ENCODE peak calls at places on chromosomes 3 and 15, in seven cellular contexts. D is psoas muscle, J is pancreas, K is GM12878, V is right lobe of liver, E is stomach, T is cardiac muscle cell. F is an unnamed sample.

GRCh38 chr3:191952609-191953008 is 491.6 kb downstream of the PYDC2 start:
- DNase-seq in E (no peak), J (no peak), T (no peak), K (no peak), V (no peak), D (no peak), F (no peak)

GRCh38 chr3:175046666-175047065 is 187.5 kb downstream of the NAALADL2 start:
- DNase-seq in D (no peak), T (peak), V (no peak), K (no peak), E (no peak), J (no peak), F (no peak)

GRCh38 chr15:63157891-63158431 is 684 bp upstream of the RPS27L start:
- DNase-seq in J (peak), V (no peak), E (peak), D (no peak), K (no peak), T (peak), F (peak)

GRCh38 chr3:32421991-32422859 is 30.6 kb downstream of the CMTM7 start:
- DNase-seq in J (peak), K (no peak), E (peak), T (peak), D (peak), V (peak), F (peak)

GRCh38 chr3:182357928-182358327 is 435.4 kb upstream of the ATP11B start:
- DNase-seq in K (no peak), J (no peak), V (no peak), D (no peak), T (no peak), E (no peak), F (no peak)

GRCh38 chr3:14124223-14124614 is 451 bp downstream of the CHCHD4 start:
- DNase-seq in V (peak), J (peak), K (peak), D (peak), E (peak), T (peak), F (peak)

GRCh38 chr3:38247366-38248035 is 18.1 kb upstream of the SLC22A13 start:
- DNase-seq in V (no peak), E (no peak), K (no peak), T (peak), D (no peak), J (no peak), F (no peak)

GRCh38 chr3:27943106-27943505 is 221.0 kb upstream of the EOMES start:
- DNase-seq in D (no peak), V (no peak), J (no peak), T (peak), E (no peak), K (no peak), F (peak)

GRCh38 chr3:129795596-129795995 is 97.9 kb downstream of the TMCC1 start:
- DNase-seq in E (no peak), V (no peak), J (no peak), T (no peak), D (no peak), K (no peak), F (no peak)

GRCh38 chr15:38252481-38253311 is at the start of gene SPRED1:
- DNase-seq in J (peak), T (peak), V (peak), K (no peak), E (peak), D (peak), F (peak)

GRCh38 chr15:36810656-36811449 is 231.4 kb downstream of the CDIN1 start:
- DNase-seq in V (no peak), D (no peak), T (no peak), K (no peak), J (no peak), E (no peak), F (no peak)

GRCh38 chr3:308597-309321 is 112.2 kb downstream of the CHL1 start:
- DNase-seq in T (no peak), E (no peak), K (no peak), D (peak), J (no peak), V (peak), F (no peak)

GRCh38 chr15:88498991-88499390 is 31.5 kb downstream of the MRPS11 start:
- DNase-seq in K (no peak), T (no peak), E (no peak), J (no peak), D (no peak), V (no peak), F (no peak)

GRCh38 chr3:99753268-99753975 is 64.2 kb upstream of the CMSS1 start:
- DNase-seq in D (no peak), J (no peak), V (no peak), K (peak), E (no peak), T (peak), F (no peak)

GRCh38 chr3:158652463-158652862 is 8.1 kb downstream of the GFM1 start:
- DNase-seq in E (no peak), D (no peak), J (no peak), T (no peak), V (no peak), K (no peak), F (no peak)

GRCh38 chr15:75211436-75212199 is 9.9 kb downstream of the C15orf39 start:
- DNase-seq in V (no peak), D (no peak), J (no peak), K (no peak), E (no peak), T (peak), F (no peak)

GRCh38 chr3:184609861-184610365 is 48.3 kb downstream of the EPHB3 start:
- DNase-seq in T (no peak), J (no peak), K (no peak), E (no peak), V (no peak), D (no peak), F (no peak)

GRCh38 chr3:158434412-158435038 is 136.5 kb upstream of the MLF1 start:
- DNase-seq in K (peak), V (no peak), D (no peak), E (peak), J (peak), T (peak), F (peak)

GRCh38 chr15:32877620-32878019 is 159.8 kb downstream of the GREM1 start:
- DNase-seq in V (no peak), K (no peak), D (no peak), J (no peak), T (no peak), E (no peak), F (no peak)

GRCh38 chr3:69079269-69080159 is 651 bp downstream of the UBA3 start:
- DNase-seq in D (peak), T (no peak), K (no peak), J (no peak), E (no peak), V (peak), F (no peak)

GRCh38 chr15:99333413-99333812 is 82.1 kb downstream of the LRRC28 start:
- DNase-seq in J (no peak), E (no peak), T (no peak), D (no peak), K (no peak), V (no peak), F (no peak)

DNA sequence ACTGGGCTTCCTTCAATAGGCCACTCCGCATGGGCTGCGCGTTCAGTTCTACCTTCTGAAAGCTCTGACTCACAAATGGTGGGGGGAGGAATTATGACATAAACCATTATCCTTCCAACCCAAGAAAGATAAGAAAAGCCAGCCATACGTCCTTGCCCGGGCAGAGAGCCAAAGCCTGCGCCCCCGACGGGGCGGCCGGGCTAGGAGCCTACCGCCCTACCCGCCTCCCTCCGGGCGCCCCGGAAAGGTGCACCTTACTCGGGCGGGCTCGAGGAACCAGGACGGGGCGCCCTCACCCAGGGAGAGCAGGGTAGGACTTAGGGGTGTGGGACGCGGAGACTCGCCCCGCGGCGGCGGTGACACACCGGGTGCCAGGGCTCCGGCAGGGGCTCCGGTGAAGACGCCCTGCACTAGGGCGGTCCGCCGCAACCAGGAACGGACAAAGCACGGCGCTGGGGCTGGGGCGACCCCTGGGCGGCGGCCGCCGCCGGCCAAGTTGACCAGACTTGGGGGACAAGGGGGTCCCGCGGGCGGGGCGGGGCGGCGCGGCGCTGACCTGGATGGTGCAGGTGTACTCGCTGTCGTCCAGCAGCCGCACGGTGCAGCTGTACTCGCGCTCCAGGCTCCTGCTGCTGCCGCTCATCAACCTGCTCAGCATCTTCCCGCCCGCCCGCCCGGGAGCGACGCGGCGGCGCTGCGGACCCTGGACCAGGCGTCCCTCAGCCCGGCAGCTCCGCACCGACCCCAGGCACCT is 497 bp downstream of the FRMD5 start:
- DNase-seq in K (no peak), J (peak), E (peak), D (no peak), T (peak), V (no peak), F (peak)
- TF ChIP-seq CTCF in K (no peak), J (no peak), E (no peak), D (no peak), T (peak), V (no peak), F (no peak)

GRCh38 chr3:43024183-43024865 is 45.2 kb downstream of the GASK1A start:
- DNase-seq in V (no peak), T (no peak), J (no peak), K (no peak), D (no peak), E (no peak), F (no peak)
- H3K27ac ChIP-seq in V (no peak), T (no peak), J (no peak), K (no peak), D (no peak), E (no peak), F (no peak)

DNA sequence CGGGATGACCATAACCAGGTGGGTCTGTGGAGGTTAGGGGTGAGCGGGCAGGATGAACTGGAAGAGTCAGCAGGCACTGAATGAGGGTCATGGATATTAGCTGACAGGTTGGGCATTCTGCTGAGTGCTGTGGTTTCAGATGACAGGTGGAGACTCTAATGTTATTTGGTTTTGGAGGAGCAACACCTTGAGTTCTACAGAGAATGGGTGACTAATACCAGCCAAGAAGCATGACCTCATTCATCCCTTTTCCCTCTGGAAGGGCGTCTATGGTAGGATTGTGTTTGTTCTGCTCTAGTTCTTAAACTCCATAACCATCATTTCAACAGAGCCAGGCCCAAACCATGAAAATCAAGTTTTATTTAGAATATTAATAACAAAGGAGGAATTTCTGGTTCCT is 550.7 kb upstream of the LMCD1 start:
- DNase-seq in K (no peak), D (no peak), T (no peak), E (no peak), V (no peak), J (no peak), F (no peak)
- TF ChIP-seq CTCF in K (no peak), D (no peak), T (no peak), E (no peak), V (no peak), J (no peak), F (no peak)

GRCh38 chr15:31169558-31169957 is 68.0 kb upstream of the TRPM1 start:
- DNase-seq in K (no peak), E (no peak), J (no peak), T (no peak), V (no peak), D (no peak), F (no peak)
- H3K27ac ChIP-seq in K (no peak), E (no peak), J (no peak), T (no peak), V (no peak), D (no peak), F (no peak)

GRCh38 chr3:15558581-15558980 is 37.1 kb upstream of the COLQ start:
- DNase-seq in D (no peak), J (no peak), V (no peak), E (no peak), K (no peak), T (no peak), F (no peak)

GRCh38 chr3:15553749-15554148 is 32.2 kb upstream of the COLQ start:
- DNase-seq in D (no peak), K (no peak), V (no peak), E (no peak), T (no peak), J (no peak), F (no peak)

GRCh38 chr3:15562560-15562959 is 38.8 kb downstream of the HACL1 start:
- DNase-seq in K (no peak), J (no peak), E (no peak), D (no peak), V (no peak), T (no peak), F (no peak)

GRCh38 chr3:15556512-15556911 is 35.0 kb upstream of the COLQ start:
- DNase-seq in E (no peak), K (peak), V (no peak), D (no peak), T (no peak), J (no peak), F (no peak)

DNA sequence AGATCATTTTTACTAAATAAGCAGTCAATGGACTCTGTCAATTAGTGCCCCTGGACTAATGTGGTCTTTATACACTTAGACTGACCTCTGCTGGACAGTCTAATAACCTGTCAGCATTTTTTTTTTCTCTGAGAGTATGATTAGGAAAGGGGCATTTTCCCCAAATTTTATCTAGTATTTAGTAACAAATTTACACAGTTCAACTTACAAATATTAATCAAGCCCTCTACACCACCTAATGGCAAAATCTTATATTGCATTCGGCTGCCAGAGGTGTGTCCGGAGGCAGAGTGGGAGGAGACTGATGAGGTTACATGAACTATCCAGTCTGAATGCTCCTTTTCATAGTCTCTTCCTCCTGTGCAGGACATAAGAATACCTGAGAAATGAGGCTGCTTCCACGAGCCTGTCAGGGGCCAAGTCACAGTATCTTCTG is 36.0 kb upstream of the COLQ start:
- DNase-seq in E (peak), D (no peak), K (peak), V (no peak), J (peak), T (peak), F (peak)
- TF ChIP-seq CTCF in E (no peak), D (peak), K (peak), V (peak), J (peak), T (peak), F (peak)

GRCh38 chr3:48439820-48440589 is at the start of the genes CCDC51 and TMA7:
- DNase-seq in D (peak), J (peak), T (peak), V (peak), E (peak), K (peak), F (peak)

GRCh38 chr3:48445277-48445882 is 1.2 kb upstream of the ATRIP start:
- DNase-seq in E (no peak), J (no peak), D (no peak), T (no peak), V (no peak), K (no peak), F (no peak)

GRCh38 chr3:48446043-48446424 is 503 bp upstream of the ATRIP start:
- DNase-seq in T (no peak), K (no peak), V (no peak), J (no peak), E (no peak), D (no peak), F (no peak)

GRCh38 chr3:48440590-48440958 is 517 bp downstream of the TMA7 start:
- DNase-seq in J (no peak), K (no peak), D (no peak), E (no peak), V (no peak), T (peak), F (no peak)

GRCh38 chr3:48441940-48442339 is 1.9 kb downstream of the TMA7 start:
- DNase-seq in K (no peak), V (no peak), T (no peak), J (no peak), D (no peak), E (no peak), F (no peak)
- H3K27ac ChIP-seq in K (no peak), V (no peak), T (no peak), J (no peak), D (peak), E (no peak), F (no peak)

GRCh38 chr3:180275176-180275575 is 238.4 kb upstream of the PEX5L start:
- DNase-seq in D (no peak), V (no peak), K (no peak), E (no peak), J (no peak), T (no peak), F (no peak)
- TF ChIP-seq CTCF in D (no peak), V (no peak), K (no peak), E (no peak), J (no peak), T (no peak), F (no peak)